ENCODE peak calls at places on chromosomes 2 and 18, in six cellular contexts. V is Peyer's patch, I is endothelial cell, L is mammary epithelial cell, D is GM06990, P is GM23338. J is an unnamed sample.

GRCh38 chr18:13217466-13217961 is 1.0 kb upstream of the LDLRAD4 start:
- DNase-seq in I (peak), L (peak), D (peak), V (peak), P (peak), J (no peak)

GRCh38 chr18:74286106-74286856 is 5.5 kb downstream of the CYB5A start:
- DNase-seq in D (no peak), P (no peak), L (no peak), I (no peak), V (no peak), J (no peak)

GRCh38 chr2:182366625-182367024 is 60.2 kb downstream of the PDE1A start:
- DNase-seq in V (no peak), P (no peak), L (peak), D (no peak), I (no peak), J (peak)

GRCh38 chr2:134460583-134460998 is 206.7 kb downstream of the MGAT5 start:
- DNase-seq in D (peak), V (peak), P (peak), I (peak), L (peak), J (no peak)

GRCh38 chr2:57886196-57886786 is 160.3 kb upstream of the VRK2 start:
- DNase-seq in P (no peak), I (no peak), V (no peak), D (no peak), L (no peak), J (no peak)

GRCh38 chr18:48975817-48976649 is 25.3 kb upstream of the SMAD7 start:
- DNase-seq in I (peak), L (peak), D (peak), P (peak), V (peak), J (no peak)

GRCh38 chr2:46311651-46312223 is 14.5 kb downstream of the EPAS1 start:
- DNase-seq in D (no peak), L (peak), V (no peak), I (no peak), P (no peak), J (no peak)

GRCh38 chr2:232434091-232434490 is 21.9 kb upstream of the ALPI start:
- DNase-seq in I (no peak), P (no peak), L (no peak), D (no peak), V (no peak), J (no peak)

GRCh38 chr2:73013941-73014340 is 57.6 kb downstream of the SFXN5 start:
- DNase-seq in D (no peak), P (no peak), I (no peak), L (no peak), V (no peak), J (no peak)

GRCh38 chr18:26546170-26546874 is 2.0 kb downstream of the KCTD1 start:
- DNase-seq in V (no peak), I (no peak), P (no peak), D (no peak), L (peak), J (no peak)

DNA sequence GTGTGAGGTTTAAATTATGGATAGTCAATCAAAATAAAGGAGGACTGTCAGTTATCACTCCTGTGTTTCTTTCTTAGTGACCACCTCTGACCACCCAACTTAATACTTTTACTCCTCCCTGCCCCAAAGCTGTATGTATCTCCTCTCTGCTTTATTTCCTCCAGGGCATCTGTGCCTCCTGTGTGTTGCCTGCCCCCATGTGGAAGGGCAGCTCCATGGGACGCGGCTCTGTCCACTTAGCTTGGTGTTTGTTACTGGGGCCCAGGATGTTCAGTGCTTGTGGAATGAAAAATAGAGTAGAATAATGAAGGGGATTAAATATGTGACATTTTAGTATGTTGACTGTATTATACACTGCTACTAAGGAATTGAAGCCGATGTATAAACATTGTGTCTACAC is 9.8 kb downstream of the ACP1 start:
- DNase-seq in D (no peak), L (peak), V (no peak), I (no peak), P (peak), J (no peak)
- TF ChIP-seq CTCF in D (peak), L (no peak), V (no peak), I (no peak), P (peak), J (no peak)

GRCh38 chr2:8000861-8001260 is 681.0 kb upstream of the ID2 start:
- DNase-seq in V (no peak), P (no peak), D (no peak), I (no peak), L (no peak), J (no peak)
- TF ChIP-seq CTCF in V (no peak), P (peak), D (peak), I (no peak), L (no peak), J (no peak)

GRCh38 chr18:10682368-10682714 is 156.5 kb downstream of the NAPG start:
- DNase-seq in V (no peak), L (no peak), I (no peak), P (peak), D (no peak), J (no peak)
- TF ChIP-seq CTCF in V (no peak), L (no peak), I (no peak), P (peak), D (peak), J (no peak)

DNA sequence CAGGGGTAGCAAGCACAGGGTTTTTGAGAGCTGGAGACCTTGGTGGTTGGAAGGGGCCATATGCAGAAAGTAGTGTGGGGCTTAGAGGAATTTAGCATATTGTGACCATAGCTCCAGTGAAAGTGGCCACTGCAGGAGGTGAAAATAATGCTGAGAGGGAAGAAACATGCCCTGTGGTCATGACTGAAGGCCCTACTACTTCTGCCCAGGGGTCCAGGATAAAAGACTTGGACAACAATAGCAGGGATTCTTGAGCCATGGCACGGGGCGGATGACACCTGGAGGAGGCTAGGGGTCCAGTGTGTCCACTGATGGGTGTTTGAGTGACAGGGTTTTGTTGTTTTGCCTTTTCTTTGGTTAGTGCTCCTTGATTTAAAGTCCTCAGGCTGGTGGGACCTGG is 694.6 kb downstream of the CPS1 start:
- DNase-seq in D (no peak), I (no peak), P (no peak), V (no peak), L (no peak), J (no peak)
- TF ChIP-seq CTCF in D (no peak), I (no peak), P (no peak), V (no peak), L (no peak), J (no peak)

GRCh38 chr2:216694201-216694825 is 1.0 kb downstream of the IGFBP5 start:
- DNase-seq in V (no peak), I (peak), P (peak), D (peak), L (peak), J (no peak)
- TF ChIP-seq CTCF in V (no peak), I (no peak), P (no peak), D (no peak), L (no peak), J (no peak)

GRCh38 chr2:216139884-216140283 is 30.7 kb downstream of the XRCC5 start:
- DNase-seq in P (peak), V (no peak), D (no peak), I (peak), L (peak), J (no peak)
- TF ChIP-seq CTCF in P (peak), V (no peak), D (peak), I (peak), L (peak), J (peak)

J was measured in AG09319.